ENCODE peak calls at places on chromosomes 7 and 10, in seven cellular contexts. V is hypothalamus, C is RWPE1, Q is HL-60, P is nucleus accumbens, Y is substantia nigra, U is gastrocnemius medialis. K is an unnamed sample.

GRCh38 chr7:7992502-7992901 is 23.9 kb downstream of the GLCCI1 start:
- DNase-seq in Q (no peak), Y (no peak), P (no peak), V (no peak), U (no peak), C (no peak), K (no peak)

GRCh38 chr7:128939075-128939860 is 1.5 kb downstream of the IRF5 start:
- DNase-seq in C (no peak), Q (no peak), U (no peak), P (peak; percentile 30), V (no peak), Y (peak; percentile 24), K (no peak)

GRCh38 chr7:42137941-42138340 is 99.1 kb downstream of the GLI3 start:
- DNase-seq in V (no peak), Q (no peak), P (no peak), U (no peak), Y (no peak), C (no peak), K (no peak)

GRCh38 chr7:103148131-103148993 is 537 bp downstream of the NAPEPLD start:
- DNase-seq in Q (no peak), Y (no peak), V (no peak), P (no peak), C (no peak), U (no peak), K (no peak)

GRCh38 chr10:101385866-101386658 is 32.1 kb downstream of the BTRC start:
- DNase-seq in U (no peak), Q (no peak), V (no peak), C (no peak), P (no peak), Y (no peak), K (no peak)

GRCh38 chr10:32983333-32983909 is 25.4 kb upstream of the ITGB1 start:
- DNase-seq in V (no peak), C (peak; percentile 85), Q (no peak), U (no peak), Y (no peak), P (no peak), K (no peak)

GRCh38 chr7:16753102-16753931 is at the start of gene TSPAN13:
- DNase-seq in P (peak; percentile 15), C (peak; percentile 95), Q (peak; percentile 34), Y (no peak), U (peak; percentile 15), V (peak; percentile 68), K (peak; percentile 93)

GRCh38 chr10:628386-629045 is 61.0 kb downstream of the DIP2C start:
- DNase-seq in P (peak; percentile 78), C (no peak), Y (peak; percentile 75), U (no peak), Q (no peak), V (peak; percentile 77), K (no peak)

GRCh38 chr7:80763289-80763688 is 124.8 kb downstream of the CD36 start:
- DNase-seq in C (no peak), P (no peak), Q (no peak), V (no peak), Y (no peak), U (no peak), K (no peak)

GRCh38 chr10:23384364-23384763 is 39.8 kb upstream of the C10orf67 start:
- DNase-seq in C (peak; percentile 81), Q (no peak), U (no peak), P (no peak), Y (no peak), V (no peak), K (no peak)

GRCh38 chr7:10325395-10325794 is 648.3 kb upstream of the PHF14 start:
- DNase-seq in P (no peak), Y (no peak), C (no peak), V (no peak), Q (no peak), U (no peak), K (no peak)

GRCh38 chr10:17144757-17145156 is 15.1 kb upstream of the CUBN start:
- DNase-seq in Y (no peak), U (no peak), P (no peak), V (no peak), C (no peak), Q (no peak), K (no peak)

GRCh38 chr7:138784692-138785091 is 13.1 kb upstream of the TMEM213 start:
- DNase-seq in Y (no peak), U (no peak), Q (no peak), C (no peak), P (no peak), V (no peak), K (no peak)

GRCh38 chr7:31204066-31204465 is 136.5 kb downstream of the NEUROD6 start:
- DNase-seq in Y (no peak), V (no peak), Q (no peak), P (no peak), U (no peak), C (no peak), K (no peak)

GRCh38 chr10:128059266-128059850 is 66.9 kb downstream of the MKI67 start:
- DNase-seq in Y (no peak), V (no peak), C (no peak), P (no peak), Q (no peak), U (no peak), K (no peak)

GRCh38 chr10:29039659-29040309 is 249.1 kb upstream of the LYZL1 start:
- DNase-seq in Y (no peak), U (no peak), Q (no peak), P (no peak), C (peak; percentile 9), V (no peak), K (no peak)

GRCh38 chr7:138755831-138756590 is 41.8 kb upstream of the TMEM213 start:
- DNase-seq in Y (no peak), V (no peak), Q (no peak), C (no peak), P (no peak), U (no peak), K (no peak)

GRCh38 chr10:96374985-96375830 is 16.4 kb upstream of the OPALIN start:
- DNase-seq in Q (peak; percentile 85), V (peak; percentile 81), Y (peak; percentile 86), U (peak; percentile 77), P (peak; percentile 81), C (peak; percentile 96), K (peak; percentile 95)

GRCh38 chr10:131641231-131641630 is 259.6 kb upstream of the PPP2R2D start:
- DNase-seq in P (no peak), C (no peak), U (no peak), Q (no peak), Y (no peak), V (no peak), K (no peak)

GRCh38 chr7:30752979-30753378 is 1.0 kb downstream of the INMT start:
- DNase-seq in U (peak; percentile 84), C (no peak), V (peak; percentile 3), Y (no peak), P (no peak), Q (no peak), K (no peak)

GRCh38 chr10:125411724-125412123 is 251.4 kb upstream of the CTBP2 start:
- DNase-seq in P (no peak), U (no peak), V (no peak), Q (no peak), Y (no peak), C (peak; percentile 72), K (peak; percentile 5)

GRCh38 chr10:125152646-125153368 is 7.6 kb downstream of the CTBP2 start:
- DNase-seq in Y (peak; percentile 73), U (peak; percentile 78), P (peak; percentile 80), Q (no peak), C (no peak), V (peak; percentile 75), K (no peak)

GRCh38 chr10:7302393-7303054 is 108.3 kb downstream of the SFMBT2 start:
- DNase-seq in U (no peak), Q (no peak), P (no peak), Y (no peak), V (no peak), C (peak; percentile 87), K (peak; percentile 6)

GRCh38 chr10:48206470-48207250 is 67.8 kb downstream of the FRMPD2 start:
- DNase-seq in Q (no peak), C (no peak), P (no peak), Y (no peak), V (no peak), U (no peak), K (no peak)

GRCh38 chr10:81031774-81032173 is 494.1 kb downstream of the SH2D4B start:
- DNase-seq in U (no peak), P (no peak), Q (no peak), C (no peak), V (no peak), Y (no peak), K (no peak)

GRCh38 chr10:17026686-17027485 is 102.7 kb downstream of the CUBN start:
- DNase-seq in C (peak; percentile 14), Y (no peak), V (no peak), P (no peak), U (no peak), Q (no peak), K (no peak)

GRCh38 chr10:33441561-33441960 is 107.1 kb upstream of the NRP1 start:
- DNase-seq in V (no peak), U (no peak), C (no peak), P (no peak), Y (no peak), Q (no peak), K (no peak)

GRCh38 chr7:98014830-98015229 is 24.8 kb upstream of the OCM2 start:
- DNase-seq in U (no peak), Q (no peak), Y (no peak), C (no peak), P (no peak), V (no peak), K (no peak)

GRCh38 chr10:64093946-64094560 is 572.9 kb downstream of the REEP3 start:
- DNase-seq in Y (no peak), U (no peak), Q (no peak), C (no peak), P (no peak), V (no peak), K (no peak)

GRCh38 chr10:34535872-34536271 is 279.2 kb downstream of the PARD3 start:
- DNase-seq in Y (no peak), Q (no peak), C (no peak), V (no peak), U (no peak), P (no peak), K (no peak)

GRCh38 chr10:35921866-35922265 is 279.8 kb upstream of the FZD8 start:
- DNase-seq in Q (no peak), P (no peak), U (no peak), C (no peak), V (no peak), Y (no peak), K (no peak)

GRCh38 chr7:412731-413356 is 106.8 kb downstream of the PDGFA start:
- DNase-seq in C (no peak), Q (no peak), Y (no peak), V (no peak), U (no peak), P (no peak), K (no peak)

GRCh38 chr10:8047452-8048280 is 6.8 kb upstream of the GATA3 start:
- DNase-seq in C (no peak), V (no peak), Y (no peak), U (no peak), P (no peak), Q (no peak), K (no peak)

GRCh38 chr10:73855413-73855812 is 18.9 kb downstream of the CAMK2G start:
- DNase-seq in C (no peak), U (no peak), P (no peak), Q (no peak), V (no peak), Y (no peak), K (no peak)

GRCh38 chr7:143225047-143225446 is 3.2 kb downstream of the TAS2R40 start:
- DNase-seq in C (no peak), Q (no peak), V (no peak), U (no peak), Y (no peak), P (no peak), K (no peak)

GRCh38 chr7:86647340-86648094 is 3.8 kb downstream of the GRM3 start:
- DNase-seq in Y (no peak), C (no peak), Q (no peak), U (no peak), V (no peak), P (no peak), K (no peak)

K was measured in H54.